ENCODE peak calls at places on chromosomes 3 and 15, in eight cellular contexts. W, B, K, D, F, X, S and A are unnamed samples.

GRCh38 chr3:151175952-151176351 is 27.1 kb downstream of the GPR171 start:
- DNase-seq in S (no peak), X (no peak), K (no peak), D (no peak), F (no peak), W (no peak), B (no peak), A (no peak)

GRCh38 chr3:194986208-194987043 is 284.5 kb downstream of the XXYLT1 start:
- DNase-seq in X (no peak), K (no peak), W (no peak), F (no peak), S (no peak), B (peak), D (no peak), A (no peak)

GRCh38 chr3:63290686-63291085 is 12.6 kb downstream of the SYNPR start:
- DNase-seq in B (no peak), F (no peak), K (no peak), W (no peak), D (no peak), S (no peak), X (no peak), A (no peak)

GRCh38 chr15:41648097-41648496 is 12.1 kb upstream of the MGA start:
- DNase-seq in W (no peak), D (no peak), S (no peak), X (no peak), B (no peak), K (no peak), F (no peak), A (no peak)

GRCh38 chr3:17232442-17232841 is 347.7 kb downstream of the PLCL2 start:
- DNase-seq in K (no peak), X (no peak), B (no peak), S (no peak), F (no peak), W (no peak), D (no peak), A (no peak)

GRCh38 chr3:153182491-153182890 is 20.5 kb downstream of the RAP2B start:
- DNase-seq in D (no peak), K (no peak), B (no peak), X (no peak), S (no peak), W (no peak), F (no peak), A (no peak)

GRCh38 chr3:59482001-59482400 is 432.2 kb upstream of the CFAP20DC start:
- DNase-seq in W (no peak), S (no peak), K (no peak), X (no peak), F (no peak), B (no peak), D (no peak), A (no peak)

GRCh38 chr3:16423947-16424673 is 89.4 kb downstream of the RFTN1 start:
- DNase-seq in D (no peak), W (no peak), K (no peak), B (no peak), S (no peak), F (no peak), X (no peak), A (no peak)

GRCh38 chr3:28042707-28043106 is 198.7 kb upstream of the CMC1 start:
- DNase-seq in D (no peak), B (no peak), W (no peak), X (no peak), F (no peak), S (no peak), K (no peak), A (no peak)

GRCh38 chr3:25495726-25496125 is 67.7 kb downstream of the RARB start:
- DNase-seq in S (no peak), D (no peak), K (no peak), F (no peak), B (no peak), W (no peak), X (no peak), A (no peak)

GRCh38 chr3:172512363-172512762 is 10.9 kb downstream of the TNFSF10 start:
- DNase-seq in S (peak), D (peak), B (peak), W (no peak), K (no peak), F (peak), X (no peak), A (no peak)

GRCh38 chr3:139506792-139507191 is 30.5 kb upstream of the RBP2 start:
- DNase-seq in D (peak), B (no peak), F (no peak), K (no peak), X (no peak), S (no peak), W (no peak), A (no peak)

GRCh38 chr15:68054658-68055223 is 626 bp downstream of the PIAS1 start:
- DNase-seq in W (no peak), K (peak), X (no peak), B (peak), F (peak), S (peak), D (peak), A (peak)

GRCh38 chr3:32002536-32003368 is 21.2 kb downstream of the ZNF860 start:
- DNase-seq in D (no peak), W (no peak), F (no peak), S (peak), X (no peak), B (no peak), K (no peak), A (no peak)

GRCh38 chr3:174614046-174614445 is 245.1 kb upstream of the NAALADL2 start:
- DNase-seq in K (no peak), F (no peak), D (no peak), X (no peak), W (peak), B (no peak), S (no peak), A (no peak)

GRCh38 chr3:51358981-51359380 is 26.1 kb upstream of the MANF start:
- DNase-seq in K (no peak), B (no peak), F (no peak), S (no peak), D (no peak), W (no peak), X (no peak), A (no peak)

GRCh38 chr15:65611888-65612615 is 1.1 kb upstream of the INTS14 start:
- DNase-seq in X (no peak), W (no peak), F (no peak), S (no peak), B (no peak), D (no peak), K (peak), A (no peak)

GRCh38 chr15:29731865-29732264 is 90.4 kb downstream of the TJP1 start:
- DNase-seq in S (no peak), D (no peak), F (no peak), B (no peak), W (no peak), K (no peak), X (no peak), A (no peak)

GRCh38 chr3:40718209-40718608 is 193.4 kb downstream of the ZNF621 start:
- DNase-seq in X (no peak), F (no peak), S (no peak), K (no peak), D (no peak), B (no peak), W (no peak), A (no peak)

GRCh38 chr15:63041982-63042878 is at the start of gene TPM1:
- DNase-seq in F (no peak), K (peak), D (peak), S (peak), W (peak), B (peak), X (peak), A (peak)

GRCh38 chr15:69554321-69554961 is 101.8 kb downstream of the RPLP1 start:
- DNase-seq in K (no peak), B (no peak), F (no peak), X (no peak), W (no peak), S (no peak), D (no peak), A (no peak)

GRCh38 chr15:59303641-59304433 is 68.8 kb downstream of the MYO1E start:
- DNase-seq in X (no peak), S (no peak), B (no peak), K (no peak), D (peak), F (no peak), W (no peak), A (no peak)

GRCh38 chr3:73602171-73602570 is 22.6 kb downstream of the PDZRN3 start:
- DNase-seq in S (no peak), B (no peak), X (peak), F (no peak), D (no peak), W (no peak), K (peak), A (peak)

GRCh38 chr3:18657858-18658820 is 233.0 kb upstream of the SATB1 start:
- DNase-seq in F (no peak), K (no peak), X (no peak), D (no peak), B (peak), S (no peak), W (no peak), A (no peak)